ENCODE peak calls at places on chromosomes 4 and X, in seven cellular contexts. S is astrocyte; Y is CD8-positive, alpha-beta T cell; B is kidney; I is GM23338; M is BE2C; J is uterus. L is an unnamed sample.

GRCh38 chr4:102116121-102116520 is 229.2 kb downstream of the SLC39A8 start:
- DNase-seq in S (no peak), Y (no peak), B (no peak), I (no peak), M (no peak), J (no peak), L (no peak)

GRCh38 chrX:40612511-40612910 is 10.7 kb upstream of the MPC1L start:
- DNase-seq in S (no peak), Y (no peak), B (no peak), I (no peak), M (no peak), J (no peak), L (no peak)

GRCh38 chr4:8847331-8847730 is 24.3 kb downstream of the HMX1 start:
- DNase-seq in S (no peak), Y (no peak), B (peak), I (no peak), M (no peak), J (no peak), L (no peak)

GRCh38 chr4:88759039-88759631 is 61.5 kb upstream of the NAP1L5 start:
- DNase-seq in S (peak), Y (no peak), B (no peak), I (peak), M (no peak), J (no peak), L (no peak)

GRCh38 chr4:123397276-123398150 is 918 bp downstream of the SPRY1 start:
- DNase-seq in S (peak), Y (peak), B (peak), I (peak), M (peak), J (peak), L (peak)

GRCh38 chrX:84153538-84153937 is 34.5 kb downstream of the RPS6KA6 start:
- DNase-seq in S (peak), Y (no peak), B (no peak), I (no peak), M (no peak), J (no peak), L (peak)

GRCh38 chrX:153441296-153441695 is 4.6 kb downstream of the TREX2 start:
- DNase-seq in S (no peak), Y (no peak), B (no peak), I (no peak), M (no peak), J (no peak), L (peak)

GRCh38 chrX:67596839-67597790 is 53.3 kb downstream of the AR start:
- DNase-seq in S (no peak), Y (no peak), B (no peak), I (no peak), M (no peak), J (no peak), L (no peak)

GRCh38 chrX:7132335-7133035 is 15.0 kb upstream of the STS start:
- DNase-seq in S (peak), Y (no peak), B (no peak), I (peak), M (peak), J (no peak), L (peak)

GRCh38 chr4:154194649-154195048 is 296.9 kb downstream of the DCHS2 start:
- DNase-seq in S (no peak), Y (no peak), B (no peak), I (no peak), M (no peak), J (no peak), L (no peak)

GRCh38 chr4:183971938-183972490 is 66.9 kb downstream of the STOX2 start:
- DNase-seq in S (no peak), Y (no peak), B (no peak), I (no peak), M (peak), J (no peak), L (no peak)

GRCh38 chrX:41596586-41596985 is 92.2 kb upstream of the GPR34 start:
- DNase-seq in S (peak), Y (no peak), B (no peak), I (no peak), M (no peak), J (no peak), L (peak)

GRCh38 chr4:139665079-139665689 is 435 bp upstream of the MGST2 start:
- DNase-seq in S (no peak), Y (no peak), B (no peak), I (no peak), M (no peak), J (no peak), L (no peak)

GRCh38 chrX:110403839-110404238 is 45.2 kb downstream of the RTL9 start:
- DNase-seq in S (peak), Y (no peak), B (no peak), I (no peak), M (no peak), J (no peak), L (no peak)

GRCh38 chr4:24980064-24980690 is 50.6 kb downstream of the LGI2 start:
- DNase-seq in S (peak), Y (peak), B (no peak), I (peak), M (peak), J (peak), L (peak)

GRCh38 chr4:152266831-152267480 is 268.9 kb downstream of the FBXW7 start:
- DNase-seq in S (no peak), Y (no peak), B (no peak), I (no peak), M (no peak), J (no peak), L (no peak)

GRCh38 chrX:43949669-43950068 is 23.5 kb downstream of the NDP start:
- DNase-seq in S (no peak), Y (peak), B (peak), I (peak), M (peak), J (no peak), L (no peak)

GRCh38 chr4:18390655-18391369 is 369.3 kb upstream of the LCORL start:
- DNase-seq in S (no peak), Y (no peak), B (no peak), I (peak), M (no peak), J (no peak), L (peak)

GRCh38 chrX:6941041-6941440 is 206.5 kb upstream of the STS start:
- DNase-seq in S (no peak), Y (no peak), B (no peak), I (no peak), M (no peak), J (no peak), L (no peak)

GRCh38 chrX:67544871-67545771 is 1.3 kb downstream of the AR start:
- DNase-seq in S (peak), Y (no peak), B (peak), I (peak), M (no peak), J (peak), L (no peak)

GRCh38 chr4:112075129-112075753 is 70.0 kb upstream of the FAM241A start:
- DNase-seq in S (peak), Y (no peak), B (no peak), I (peak), M (peak), J (no peak), L (peak)

GRCh38 chr4:74032064-74032463 is 6.4 kb downstream of the CXCL3 start:
- DNase-seq in S (no peak), Y (no peak), B (no peak), I (no peak), M (peak), J (no peak), L (no peak)

GRCh38 chr4:673349-674091 is 556 bp downstream of the ATP5ME start:
- DNase-seq in S (no peak), Y (no peak), B (peak), I (peak), M (peak), J (no peak), L (no peak)

GRCh38 chr4:13527192-13527982 is 16.9 kb downstream of the NKX3-2 start:
- DNase-seq in S (no peak), Y (no peak), B (no peak), I (no peak), M (no peak), J (no peak), L (no peak)

GRCh38 chr4:61922766-61923165 is 722.6 kb downstream of the ADGRL3 start:
- DNase-seq in S (no peak), Y (no peak), B (no peak), I (no peak), M (no peak), J (no peak), L (no peak)

GRCh38 chrX:22063284-22063683 is 31.2 kb downstream of the PHEX start:
- DNase-seq in S (peak), Y (no peak), B (no peak), I (no peak), M (no peak), J (no peak), L (peak)

GRCh38 chr4:54554339-54554990 is 103.3 kb upstream of the KIT start:
- DNase-seq in S (no peak), Y (no peak), B (no peak), I (no peak), M (no peak), J (no peak), L (no peak)

GRCh38 chr4:78809928-78810835 is 34.0 kb downstream of the BMP2K start:
- DNase-seq in S (no peak), Y (no peak), B (no peak), I (peak), M (no peak), J (no peak), L (peak)

GRCh38 chr4:89929425-89930272 is 35.0 kb downstream of the MMRN1 start:
- DNase-seq in S (no peak), Y (no peak), B (no peak), I (no peak), M (no peak), J (no peak), L (no peak)

GRCh38 chr4:146401274-146401673 is 120.5 kb downstream of the SLC10A7 start:
- DNase-seq in S (no peak), Y (no peak), B (no peak), I (no peak), M (no peak), J (no peak), L (no peak)

GRCh38 chr4:143558823-143559756 is 45.6 kb downstream of the SMARCA5 start:
- DNase-seq in S (peak), Y (peak), B (peak), I (peak), M (peak), J (peak), L (peak)

GRCh38 chr4:62550106-62550505 is 1350.0 kb downstream of the ADGRL3 start:
- DNase-seq in S (no peak), Y (no peak), B (no peak), I (no peak), M (no peak), J (no peak), L (no peak)

GRCh38 chr4:79141530-79141929 is 184.3 kb downstream of the NAA11 start:
- DNase-seq in S (no peak), Y (no peak), B (no peak), I (peak), M (no peak), J (no peak), L (peak)

GRCh38 chr4:114613579-114613978 is 15.0 kb downstream of the UGT8 start:
- DNase-seq in S (no peak), Y (no peak), B (no peak), I (peak), M (no peak), J (no peak), L (no peak)

DNA sequence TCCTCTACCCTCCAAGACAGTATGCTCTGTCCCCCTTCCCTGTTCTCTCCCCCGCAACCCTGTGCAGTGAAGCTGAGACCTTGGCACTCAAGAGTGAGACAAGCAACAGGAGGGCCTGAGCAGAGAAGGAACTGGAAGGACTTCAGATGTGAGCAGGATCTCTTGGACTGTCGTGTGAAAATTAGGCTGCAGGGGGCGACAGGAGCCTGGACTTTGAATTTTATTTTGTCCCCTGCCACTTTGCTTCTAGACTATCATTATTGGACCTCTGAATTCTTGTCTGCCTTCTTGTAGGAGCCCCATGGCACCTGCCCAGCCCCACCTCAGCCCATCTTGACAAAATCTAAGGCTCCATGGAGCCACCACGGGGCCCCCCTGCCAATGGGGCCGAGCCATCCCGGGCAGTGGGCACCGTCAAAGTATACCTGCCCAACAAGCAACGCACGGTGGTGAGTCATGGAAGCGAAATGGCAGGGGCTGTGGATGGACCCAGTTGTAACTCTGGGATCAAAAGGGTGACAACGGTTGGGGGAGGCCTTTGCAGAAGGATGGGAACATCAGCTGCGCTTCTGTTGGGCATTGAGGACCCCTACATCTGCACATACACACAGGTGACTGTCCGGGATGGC is 1.7 kb downstream of the ARAF start:
- DNase-seq in S (no peak), Y (no peak), B (no peak), I (peak), M (no peak), J (no peak), L (no peak)
- TF ChIP-seq CTCF in S (peak), Y (no peak), B (no peak), I (peak), M (peak), J (no peak), L (peak)

DNA sequence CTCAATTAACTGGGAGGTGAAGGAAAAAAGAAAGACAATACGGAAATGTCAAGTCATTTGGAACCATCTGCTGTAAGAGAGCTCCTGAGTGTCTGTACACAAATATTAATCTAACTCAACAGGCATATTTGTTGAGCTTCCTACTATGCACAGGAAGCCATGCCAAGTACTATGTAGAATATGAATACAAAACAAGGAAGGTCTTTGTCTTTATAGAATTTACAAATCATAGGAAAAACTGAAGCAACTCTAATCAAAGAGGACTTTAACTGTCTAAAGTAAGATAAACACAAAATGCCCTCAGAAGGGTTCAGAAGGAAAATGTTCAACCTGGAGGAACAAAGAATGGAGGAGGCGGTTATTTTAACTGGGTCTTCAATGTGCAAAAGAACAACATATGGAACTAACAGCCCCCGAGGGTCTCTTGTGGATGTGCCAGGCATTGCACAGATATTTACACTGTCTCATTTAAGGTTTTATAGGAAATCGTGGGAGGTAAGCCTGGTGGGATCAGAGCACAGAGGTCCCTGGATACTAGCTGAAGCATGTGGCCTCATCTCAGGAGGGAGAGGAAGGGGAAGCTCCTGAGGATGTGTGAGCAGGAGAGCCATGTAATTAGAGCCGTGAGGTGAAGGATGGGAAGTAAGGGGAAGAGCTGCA is 5.8 kb downstream of the FAM114A1 start:
- DNase-seq in S (no peak), Y (no peak), B (no peak), I (peak), M (no peak), J (no peak), L (no peak)
- TF ChIP-seq CTCF in S (no peak), Y (no peak), B (no peak), I (no peak), M (peak), J (no peak), L (no peak)

GRCh38 chrX:119790977-119791436 is 423 bp downstream of the RPL39 start:
- DNase-seq in S (peak), Y (peak), B (peak), I (no peak), M (peak), J (peak), L (peak)
- TF ChIP-seq CTCF in S (peak), Y (no peak), B (no peak), I (no peak), M (no peak), J (no peak), L (no peak)

GRCh38 chr4:156227321-156227720 is 273.7 kb upstream of the CTSO start:
- DNase-seq in S (no peak), Y (no peak), B (no peak), I (no peak), M (no peak), J (no peak), L (no peak)
- TF ChIP-seq CTCF in S (no peak), Y (no peak), B (no peak), I (no peak), M (no peak), J (no peak), L (no peak)

DNA sequence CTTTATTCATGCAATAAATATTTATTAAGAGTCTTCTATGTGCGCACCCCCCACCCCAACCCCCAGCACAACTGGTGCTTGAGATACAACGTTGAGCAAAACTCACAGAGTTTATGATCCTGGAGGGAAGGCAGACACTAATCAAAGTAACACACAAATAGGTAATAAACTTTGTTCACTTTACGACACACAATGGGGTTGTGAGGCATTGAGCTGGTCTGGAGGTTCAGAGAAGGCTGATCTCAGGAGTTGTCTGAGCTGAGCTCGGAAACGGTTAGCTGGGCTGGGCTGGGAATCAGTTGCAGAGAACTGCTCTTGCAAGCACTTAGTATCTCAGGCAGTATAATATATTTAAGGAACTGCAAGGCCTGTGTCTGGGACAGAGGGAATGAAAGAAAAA is 238.5 kb downstream of the SCFD2 start:
- DNase-seq in S (no peak), Y (no peak), B (peak), I (no peak), M (no peak), J (no peak), L (no peak)
- TF ChIP-seq CTCF in S (no peak), Y (no peak), B (no peak), I (no peak), M (no peak), J (no peak), L (no peak)

GRCh38 chr4:127788517-127788916 is 6.4 kb downstream of the HSPA4L start:
- DNase-seq in S (no peak), Y (no peak), B (no peak), I (peak), M (no peak), J (no peak), L (peak)
- TF ChIP-seq CTCF in S (no peak), Y (no peak), B (no peak), I (peak), M (peak), J (no peak), L (peak)

GRCh38 chr4:41696131-41696530 is 52.4 kb downstream of the PHOX2B start:
- DNase-seq in S (no peak), Y (no peak), B (no peak), I (no peak), M (no peak), J (no peak), L (no peak)

GRCh38 chr4:41687971-41688370 is 60.6 kb downstream of the PHOX2B start:
- DNase-seq in S (no peak), Y (no peak), B (no peak), I (no peak), M (peak), J (no peak), L (no peak)

GRCh38 chr4:41692717-41693345 is 55.7 kb downstream of the PHOX2B start:
- DNase-seq in S (peak), Y (no peak), B (no peak), I (peak), M (peak), J (peak), L (peak)

GRCh38 chr4:41696768-41697167 is 51.8 kb downstream of the PHOX2B start:
- DNase-seq in S (no peak), Y (no peak), B (no peak), I (peak), M (no peak), J (no peak), L (no peak)

GRCh38 chr4:41693629-41694028 is 54.9 kb downstream of the PHOX2B start:
- DNase-seq in S (peak), Y (no peak), B (no peak), I (peak), M (peak), J (no peak), L (peak)
- TF ChIP-seq CTCF in S (peak), Y (no peak), B (peak), I (peak), M (peak), J (no peak), L (peak)